ENCODE peak calls at places on chromosomes 1 and 21, in six cellular contexts. One of them, this sample, is unnamed.

GRCh38 chr1:243930822-243931671 is 81.0 kb upstream of the AKT3 start:
- DNase-seq in HT1080: no peak
- DNase-seq in esophagus squamous epithelium: no peak
- DNase-seq in LoVo: no peak
- DNase-seq in activated CD8-positive, alpha-beta memory T cell treated with anti-CD3 and anti-CD28 coated beads, Interleukin-2, amount 10 ng/mL, durations not matched to agents 7 days and 5 days: no peak
- DNase-seq in NCI-H1092: no peak
- DNase-seq in this sample: no peak

GRCh38 chr1:204915856-204916485 is 45.3 kb downstream of the NFASC start:
- DNase-seq in HT1080: peak; percentile 45
- DNase-seq in esophagus squamous epithelium: no peak
- DNase-seq in LoVo: peak; percentile 49
- DNase-seq in activated CD8-positive, alpha-beta memory T cell treated with anti-CD3 and anti-CD28 coated beads, Interleukin-2, amount 10 ng/mL, durations not matched to agents 7 days and 5 days: no peak
- DNase-seq in NCI-H1092: no peak
- DNase-seq in this sample: no peak

GRCh38 chr1:217435159-217435558 is 195.7 kb downstream of the GPATCH2 start:
- DNase-seq in HT1080: no peak
- DNase-seq in esophagus squamous epithelium: no peak
- DNase-seq in LoVo: no peak
- DNase-seq in activated CD8-positive, alpha-beta memory T cell treated with anti-CD3 and anti-CD28 coated beads, Interleukin-2, amount 10 ng/mL, durations not matched to agents 7 days and 5 days: no peak
- DNase-seq in NCI-H1092: no peak
- DNase-seq in this sample: no peak

GRCh38 chr1:2382621-2383361 is 8.6 kb downstream of the MORN1 start:
- DNase-seq in HT1080: peak; percentile 19
- DNase-seq in esophagus squamous epithelium: no peak
- DNase-seq in LoVo: peak; percentile 15
- DNase-seq in activated CD8-positive, alpha-beta memory T cell treated with anti-CD3 and anti-CD28 coated beads, Interleukin-2, amount 10 ng/mL, durations not matched to agents 7 days and 5 days: peak; percentile 52
- DNase-seq in NCI-H1092: no peak
- DNase-seq in this sample: peak; percentile 55

GRCh38 chr21:44375281-44375651 is 21.8 kb downstream of the TRPM2 start:
- DNase-seq in HT1080: no peak
- DNase-seq in esophagus squamous epithelium: no peak
- DNase-seq in LoVo: no peak
- DNase-seq in activated CD8-positive, alpha-beta memory T cell treated with anti-CD3 and anti-CD28 coated beads, Interleukin-2, amount 10 ng/mL, durations not matched to agents 7 days and 5 days: peak; percentile 91
- DNase-seq in NCI-H1092: no peak
- DNase-seq in this sample: no peak

GRCh38 chr1:161225178-161225533 is 704 bp upstream of the TOMM40L start:
- DNase-seq in HT1080: no peak
- DNase-seq in esophagus squamous epithelium: no peak
- DNase-seq in LoVo: no peak
- DNase-seq in activated CD8-positive, alpha-beta memory T cell treated with anti-CD3 and anti-CD28 coated beads, Interleukin-2, amount 10 ng/mL, durations not matched to agents 7 days and 5 days: no peak
- DNase-seq in NCI-H1092: no peak
- DNase-seq in this sample: no peak

GRCh38 chr21:35014302-35015044 is 34.6 kb downstream of the RUNX1 start:
- DNase-seq in HT1080: no peak
- DNase-seq in esophagus squamous epithelium: no peak
- DNase-seq in LoVo: no peak
- DNase-seq in activated CD8-positive, alpha-beta memory T cell treated with anti-CD3 and anti-CD28 coated beads, Interleukin-2, amount 10 ng/mL, durations not matched to agents 7 days and 5 days: no peak
- DNase-seq in NCI-H1092: no peak
- DNase-seq in this sample: no peak

GRCh38 chr1:152050886-152051764 is 14.3 kb upstream of the S100A11 start:
- DNase-seq in HT1080: peak; percentile 18
- DNase-seq in esophagus squamous epithelium: no peak
- DNase-seq in LoVo: peak; percentile 28
- DNase-seq in activated CD8-positive, alpha-beta memory T cell treated with anti-CD3 and anti-CD28 coated beads, Interleukin-2, amount 10 ng/mL, durations not matched to agents 7 days and 5 days: no peak
- DNase-seq in NCI-H1092: no peak
- DNase-seq in this sample: no peak

GRCh38 chr1:234168061-234168724 is 205.1 kb upstream of the COA6 start:
- DNase-seq in HT1080: no peak
- DNase-seq in esophagus squamous epithelium: no peak
- DNase-seq in LoVo: no peak
- DNase-seq in activated CD8-positive, alpha-beta memory T cell treated with anti-CD3 and anti-CD28 coated beads, Interleukin-2, amount 10 ng/mL, durations not matched to agents 7 days and 5 days: no peak
- DNase-seq in NCI-H1092: no peak
- DNase-seq in this sample: no peak

This sample was measured in Right ventricle myocardium superior.